ENCODE peak calls at places on chromosomes 13 and 19, in five cellular contexts. R, B, Y, Z and W are unnamed samples.
A peak's percentile ranks its signal among the peaks of the same experiment; 100 is the strongest.

GRCh38 chr13:100381595-100382224 is 206.9 kb downstream of the GGACT start:
- DNase-seq in R (no peak), B (no peak), Y (no peak), Z (no peak), W (no peak)

GRCh38 chr19:22604571-22605274 is 29.4 kb upstream of the ZNF492 start:
- DNase-seq in R (no peak), B (no peak), Y (no peak), Z (no peak), W (no peak)

GRCh38 chr13:30276178-30276577 is 31.2 kb downstream of the KATNAL1 start:
- DNase-seq in R (no peak), B (no peak), Y (no peak), Z (no peak), W (no peak)

GRCh38 chr13:73903561-73903960 is 230.6 kb downstream of the KLF12 start:
- DNase-seq in R (no peak), B (no peak), Y (no peak), Z (no peak), W (no peak)

GRCh38 chr19:23817519-23817918 is 58.8 kb upstream of the ZNF681 start:
- DNase-seq in R (no peak), B (peak; percentile 20), Y (no peak), Z (no peak), W (no peak)

GRCh38 chr13:64029343-64030093 is 2613.9 kb upstream of the PCDH20 start:
- DNase-seq in R (no peak), B (no peak), Y (no peak), Z (no peak), W (no peak)

GRCh38 chr13:22726721-22727120 is 454.1 kb upstream of the SGCG start:
- DNase-seq in R (no peak), B (no peak), Y (no peak), Z (no peak), W (no peak)

GRCh38 chr13:47397739-47398138 is 500.9 kb upstream of the HTR2A start:
- DNase-seq in R (no peak), B (no peak), Y (no peak), Z (no peak), W (no peak)

GRCh38 chr13:88345171-88345847 is 674.1 kb downstream of the SLITRK5 start:
- DNase-seq in R (no peak), B (no peak), Y (no peak), Z (no peak), W (no peak)

GRCh38 chr13:63481334-63481733 is 2065.7 kb upstream of the PCDH20 start:
- DNase-seq in R (no peak), B (no peak), Y (no peak), Z (no peak), W (peak; percentile 90)

GRCh38 chr19:48844472-48844871 is 8.2 kb upstream of the HSD17B14 start:
- DNase-seq in R (no peak), B (no peak), Y (no peak), Z (no peak), W (no peak)

GRCh38 chr13:29908411-29908810 is 58.0 kb upstream of the UBL3 start:
- DNase-seq in R (no peak), B (no peak), Y (no peak), Z (no peak), W (no peak)

GRCh38 chr19:18419195-18419698 is at the start of gene SSBP4:
- DNase-seq in R (no peak), B (peak; percentile 49), Y (peak; percentile 44), Z (peak; percentile 44), W (no peak)

GRCh38 chr13:100721885-100722512 is 47.4 kb upstream of the TMTC4 start:
- DNase-seq in R (peak; percentile 30), B (peak; percentile 36), Y (peak; percentile 66), Z (peak; percentile 21), W (no peak)

GRCh38 chr13:21929400-21929799 is 258.5 kb downstream of the FGF9 start:
- DNase-seq in R (no peak), B (no peak), Y (no peak), Z (no peak), W (no peak)

GRCh38 chr19:9914315-9915207 is 21.8 kb downstream of the OLFM2 start:
- DNase-seq in R (peak; percentile 70), B (peak; percentile 86), Y (peak; percentile 60), Z (peak; percentile 67), W (peak; percentile 31)

GRCh38 chr19:53659292-53659691 is 27.5 kb downstream of the DPRX start:
- DNase-seq in R (no peak), B (no peak), Y (no peak), Z (no peak), W (no peak)

GRCh38 chr13:59960683-59961082 is 203.0 kb downstream of the DIAPH3 start:
- DNase-seq in R (no peak), B (no peak), Y (no peak), Z (no peak), W (no peak)

GRCh38 chr13:109816979-109817275 is 30.5 kb upstream of the IRS2 start:
- DNase-seq in R (no peak), B (no peak), Y (no peak), Z (no peak), W (no peak)

GRCh38 chr19:41330476-41330875 is 20.5 kb downstream of the CCDC97 start:
- DNase-seq in R (no peak), B (no peak), Y (no peak), Z (no peak), W (no peak)

GRCh38 chr19:18796239-18796638 is 5.1 kb upstream of the COMP start:
- DNase-seq in R (no peak), B (no peak), Y (no peak), Z (no peak), W (no peak)

GRCh38 chr19:32354345-32354744 is 8.9 kb downstream of the ZNF507 start:
- DNase-seq in R (no peak), B (no peak), Y (no peak), Z (no peak), W (no peak)

GRCh38 chr13:27131906-27132305 is 39.7 kb downstream of the USP12 start:
- DNase-seq in R (no peak), B (no peak), Y (no peak), Z (no peak), W (no peak)

GRCh38 chr13:28493740-28494536 is 990 bp downstream of the FLT1 start:
- DNase-seq in R (no peak), B (no peak), Y (no peak), Z (no peak), W (no peak)

GRCh38 chr19:37218592-37218935 is 550 bp downstream of the ZNF383 start:
- DNase-seq in R (no peak), B (no peak), Y (no peak), Z (no peak), W (no peak)

GRCh38 chr13:82627183-82627582 is 1255.1 kb downstream of the SLITRK1 start:
- DNase-seq in R (no peak), B (no peak), Y (no peak), Z (no peak), W (no peak)

GRCh38 chr19:42048992-42049391 is 21.0 kb downstream of the GRIK5 start:
- DNase-seq in R (no peak), B (no peak), Y (no peak), Z (no peak), W (no peak)

GRCh38 chr19:49592486-49593232 is 1.7 kb downstream of the PRR12 start:
- DNase-seq in R (no peak), B (no peak), Y (peak; percentile 32), Z (no peak), W (no peak)

GRCh38 chr19:12156254-12157058 is at the start of gene ZNF625:
- DNase-seq in R (no peak), B (no peak), Y (peak; percentile 20), Z (no peak), W (peak; percentile 76)

GRCh38 chr19:52658595-52658994 is 20.4 kb upstream of the ZNF83 start:
- DNase-seq in R (no peak), B (no peak), Y (no peak), Z (no peak), W (no peak)

GRCh38 chr19:35332817-35333216 is 3.8 kb downstream of the CD22 start:
- DNase-seq in R (no peak), B (no peak), Y (no peak), Z (no peak), W (no peak)

GRCh38 chr19:58145849-58146248 is 4.7 kb downstream of the ZNF329 start:
- DNase-seq in R (no peak), B (no peak), Y (no peak), Z (no peak), W (no peak)

GRCh38 chr13:98541701-98542203 is 35.2 kb downstream of the STK24 start:
- DNase-seq in R (no peak), B (peak; percentile 14), Y (no peak), Z (no peak), W (no peak)

GRCh38 chr13:96080676-96081075 is 9.2 kb upstream of the HS6ST3 start:
- DNase-seq in R (no peak), B (no peak), Y (no peak), Z (no peak), W (no peak)

GRCh38 chr13:96426160-96426559 is 336.3 kb downstream of the HS6ST3 start:
- DNase-seq in R (no peak), B (no peak), Y (no peak), Z (no peak), W (no peak)